ENCODE peak calls at places on chromosomes 5 and 9, in five cellular contexts. W, G, K, R and T are unnamed samples. For H3K4me1, the result is how much of the 10 kb centered on the place peaks cover.

GRCh38 chr5:131735393-131735792 is 61.4 kb downstream of the FNIP1 start:
- DNase-seq in W (no peak), G (no peak), K (no peak), R (no peak), T (no peak)

GRCh38 chr9:114278881-114279570 is 43.9 kb upstream of the ORM1 start:
- DNase-seq in W (no peak), G (no peak), K (peak), R (no peak), T (peak)

GRCh38 chr5:95887977-95888376 is 65.5 kb upstream of the GLRX start:
- DNase-seq in W (peak), G (no peak), K (no peak), R (no peak), T (no peak)

GRCh38 chr5:78573318-78573717 is 75.3 kb downstream of the LHFPL2 start:
- DNase-seq in W (no peak), G (no peak), K (no peak), R (peak), T (no peak)

GRCh38 chr9:98373622-98374021 is 118.2 kb upstream of the TBC1D2 start:
- DNase-seq in W (no peak), G (no peak), K (no peak), R (no peak), T (no peak)

GRCh38 chr5:100790170-100790665 is 112.9 kb downstream of the ST8SIA4 start:
- DNase-seq in W (peak), G (no peak), K (no peak), R (peak), T (no peak)

GRCh38 chr5:39498247-39498952 is 73.6 kb upstream of the DAB2 start:
- DNase-seq in W (no peak), G (no peak), K (no peak), R (no peak), T (no peak)

GRCh38 chr5:34586117-34586885 is 69.8 kb upstream of the RAI14 start:
- DNase-seq in W (no peak), G (no peak), K (no peak), R (no peak), T (no peak)

GRCh38 chr5:135891280-135891679 is 4.4 kb downstream of the IL9 start:
- DNase-seq in W (no peak), G (no peak), K (no peak), R (no peak), T (no peak)

GRCh38 chr9:136858844-136859757 is 7.0 kb downstream of the MAMDC4 start:
- DNase-seq in W (peak), G (no peak), K (peak), R (no peak), T (peak)

GRCh38 chr5:73822989-73823339 is 197.0 kb downstream of the ARHGEF28 start:
- DNase-seq in W (peak), G (no peak), K (no peak), R (no peak), T (no peak)

GRCh38 chr9:69131682-69132081 is 42.4 kb upstream of the TJP2 start:
- DNase-seq in W (peak), G (no peak), K (no peak), R (no peak), T (no peak)

GRCh38 chr5:72885824-72886223 is 69.4 kb downstream of the TNPO1 start:
- DNase-seq in W (no peak), G (no peak), K (no peak), R (no peak), T (no peak)

GRCh38 chr5:177378884-177379883 is 5.0 kb upstream of the SLC34A1 start:
- DNase-seq in W (no peak), G (no peak), K (no peak), R (no peak), T (no peak)

GRCh38 chr9:78295731-78296130 is 1.2 kb upstream of the PSAT1 start:
- DNase-seq in W (no peak), G (no peak), K (no peak), R (no peak), T (no peak)

GRCh38 chr5:172414618-172415599 is 39.4 kb downstream of the SH3PXD2B start:
- DNase-seq in W (peak), G (no peak), K (no peak), R (no peak), T (peak)

GRCh38 chr9:99720455-99721050 is 101.1 kb upstream of the NR4A3 start:
- DNase-seq in W (peak), G (no peak), K (no peak), R (no peak), T (no peak)

GRCh38 chr5:139976703-139977102 is 66.4 kb downstream of the NRG2 start:
- DNase-seq in W (no peak), G (no peak), K (no peak), R (no peak), T (no peak)

GRCh38 chr5:31614147-31615030 is 24.5 kb upstream of the PDZD2 start:
- DNase-seq in W (no peak), G (no peak), K (no peak), R (no peak), T (no peak)

GRCh38 chr5:158326241-158326640 is 467.3 kb upstream of the CLINT1 start:
- DNase-seq in W (no peak), G (no peak), K (no peak), R (no peak), T (no peak)

GRCh38 chr9:129458663-129459549 is 162.0 kb downstream of the C9orf50 start:
- DNase-seq in W (no peak), G (no peak), K (peak), R (peak), T (peak)

GRCh38 chr5:32455311-32455710 is 10.8 kb upstream of the ZFR start:
- DNase-seq in W (no peak), G (no peak), K (no peak), R (no peak), T (no peak)

GRCh38 chr9:83047839-83048775 is 14.8 kb downstream of the RASEF start:
- DNase-seq in W (no peak), G (no peak), K (no peak), R (no peak), T (no peak)

GRCh38 chr9:136081113-136081825 is 13.8 kb downstream of the NACC2 start:
- DNase-seq in W (no peak), G (no peak), K (peak), R (no peak), T (peak)

GRCh38 chr9:126830827-126831226 is 26.0 kb downstream of the ZBTB43 start:
- DNase-seq in W (no peak), G (no peak), K (no peak), R (no peak), T (no peak)

GRCh38 chr5:71748360-71748759 is 29.3 kb downstream of the CARTPT start:
- DNase-seq in W (peak), G (no peak), K (no peak), R (no peak), T (peak)

GRCh38 chr9:107485451-107486043 is 4.0 kb downstream of the KLF4 start:
- DNase-seq in W (no peak), G (no peak), K (no peak), R (no peak), T (no peak)

GRCh38 chr5:135501965-135502364 is 33.8 kb downstream of the NEUROG1 start:
- DNase-seq in W (no peak), G (no peak), K (no peak), R (no peak), T (no peak)

GRCh38 chr5:17189381-17190036 is 27.9 kb upstream of the BASP1 start:
- DNase-seq in W (peak), G (peak), K (no peak), R (peak), T (peak)

GRCh38 chr5:127074466-127074865 is 1.2 kb upstream of the C5orf63 start:
- DNase-seq in W (no peak), G (no peak), K (no peak), R (no peak), T (no peak)

GRCh38 chr9:30630459-30630858 is 1754.0 kb upstream of the ACO1 start:
- DNase-seq in W (no peak), G (no peak), K (no peak), R (no peak), T (no peak)

GRCh38 chr9:79912641-79913040 is 340.9 kb downstream of the TLE4 start:
- DNase-seq in W (no peak), G (no peak), K (no peak), R (no peak), T (no peak)

DNA sequence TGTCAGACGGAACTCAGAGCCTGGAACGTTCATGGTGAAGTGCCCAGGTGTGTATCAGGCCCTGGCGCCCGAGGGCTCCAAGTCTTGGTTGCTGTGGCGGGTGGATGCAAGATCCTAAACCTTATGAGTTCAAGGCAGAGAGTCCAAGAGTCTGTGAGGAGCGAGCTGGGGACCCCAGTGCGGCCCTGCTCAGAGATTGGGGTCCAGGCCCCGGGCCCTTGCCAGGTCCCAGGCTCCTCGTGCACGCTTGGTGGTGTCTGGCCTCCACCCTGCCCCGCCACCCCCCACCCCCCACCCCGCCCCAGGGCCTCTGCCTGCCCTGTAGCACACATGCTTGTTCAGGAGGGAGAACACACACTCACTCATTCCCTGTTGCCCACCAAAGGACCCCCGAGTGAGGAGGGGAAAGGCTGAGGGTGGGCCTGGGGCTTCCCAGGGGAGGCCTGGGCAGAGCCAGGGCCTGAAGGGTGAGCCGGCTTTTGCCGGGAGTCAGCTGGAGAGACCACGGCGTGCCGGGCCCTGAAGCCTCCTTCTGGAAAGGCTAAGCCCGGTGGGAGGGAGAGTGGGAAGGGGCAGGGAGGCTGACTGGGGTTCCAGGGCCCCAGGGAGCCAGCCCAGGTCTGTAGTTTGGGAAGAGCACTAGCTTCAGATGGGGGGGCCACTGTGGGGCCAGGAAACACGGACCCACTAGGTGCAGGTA is 37.1 kb downstream of the FAM163B start:
- DNase-seq in W (no peak), G (no peak), K (no peak), R (no peak), T (peak)
- H3K27ac ChIP-seq in W (no peak), G (peak), K (no peak), R (no peak), T (no peak)

GRCh38 chr5:55524816-55525215 is 9.9 kb downstream of the PLPP1 start:
- DNase-seq in W (no peak), G (no peak), K (no peak), R (no peak), T (no peak)
- H3K4me1 ChIP-seq in W (under half), G (under half), K (under half), R (under half), T (under half)

DNA sequence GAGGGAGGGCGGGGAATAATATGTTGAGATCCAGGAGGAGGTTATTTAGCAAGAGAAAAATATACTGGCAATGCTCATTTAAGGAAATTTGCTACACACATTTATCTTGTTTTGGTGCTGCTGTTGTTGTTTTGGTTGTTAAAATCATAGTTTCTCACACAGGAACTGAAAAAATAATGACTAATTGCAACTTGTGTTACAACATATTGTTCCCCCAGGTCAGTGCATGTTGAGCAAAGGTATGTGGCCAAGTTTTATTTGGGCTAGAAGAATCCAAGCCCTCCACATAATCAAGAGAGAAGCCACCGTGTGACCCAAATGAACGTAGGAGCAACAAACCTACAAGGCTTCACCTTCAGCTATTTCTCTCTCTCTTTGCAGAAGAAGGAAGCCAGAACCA is 220.3 kb upstream of the DAPK1 start:
- DNase-seq in W (no peak), G (no peak), K (no peak), R (no peak), T (no peak)
- H3K4me3 ChIP-seq in W (no peak), G (no peak), K (no peak), R (no peak), T (no peak)

GRCh38 chr5:9543266-9543925 is 2.5 kb downstream of the SEMA5A start:
- DNase-seq in W (no peak), G (no peak), K (no peak), R (no peak), T (no peak)
- H3K27ac ChIP-seq in W (no peak), G (peak), K (peak), R (no peak), T (peak)

GRCh38 chr5:143101740-143102386 is 301.6 kb downstream of the NR3C1 start:
- DNase-seq in W (no peak), G (peak), K (no peak), R (no peak), T (peak)
- H3K4me1 ChIP-seq in W (under half), G (under half), K (under half), R (under half), T (under half)